ENCODE peak calls at places on chromosomes 2 and 18, in five cellular contexts. V is effector memory CD4-positive, alpha-beta T cell; I is neural progenitor cell; E is hepatocyte; M is mammary epithelial cell. R is an unnamed sample.

GRCh38 chr2:74249406-74250122 is 51.1 kb downstream of the MTHFD2 start:
- DNase-seq in V (no peak), I (no peak), E (no peak), M (no peak), R (no peak)

GRCh38 chr2:240814946-240815760 is 4.9 kb downstream of the KIF1A start:
- DNase-seq in V (no peak), I (no peak), E (no peak), M (no peak), R (no peak)

GRCh38 chr2:97774425-97774824 is 61.0 kb downstream of the ZAP70 start:
- DNase-seq in V (no peak), I (peak), E (peak), M (no peak), R (no peak)

GRCh38 chr2:237723613-237724012 is 75.0 kb upstream of the RBM44 start:
- DNase-seq in V (no peak), I (peak), E (peak), M (peak), R (peak)

GRCh38 chr2:30709516-30709915 is 97.7 kb downstream of the CAPN13 start:
- DNase-seq in V (no peak), I (no peak), E (no peak), M (no peak), R (no peak)

GRCh38 chr2:143954208-143954607 is 565.7 kb downstream of the ZEB2 start:
- DNase-seq in V (no peak), I (no peak), E (no peak), M (no peak), R (no peak)

GRCh38 chr2:76083248-76083647 is 372.5 kb upstream of the GCFC2 start:
- DNase-seq in V (no peak), I (no peak), E (no peak), M (no peak), R (no peak)

GRCh38 chr2:235048549-235048948 is 96.7 kb downstream of the SH3BP4 start:
- DNase-seq in V (no peak), I (no peak), E (no peak), M (no peak), R (no peak)

GRCh38 chr2:207117668-207118067 is 48.1 kb downstream of the KLF7 start:
- DNase-seq in V (no peak), I (no peak), E (no peak), M (no peak), R (no peak)

GRCh38 chr18:76274470-76275289 is 220.4 kb downstream of the ZNF516 start:
- DNase-seq in V (no peak), I (peak), E (peak), M (no peak), R (no peak)

DNA sequence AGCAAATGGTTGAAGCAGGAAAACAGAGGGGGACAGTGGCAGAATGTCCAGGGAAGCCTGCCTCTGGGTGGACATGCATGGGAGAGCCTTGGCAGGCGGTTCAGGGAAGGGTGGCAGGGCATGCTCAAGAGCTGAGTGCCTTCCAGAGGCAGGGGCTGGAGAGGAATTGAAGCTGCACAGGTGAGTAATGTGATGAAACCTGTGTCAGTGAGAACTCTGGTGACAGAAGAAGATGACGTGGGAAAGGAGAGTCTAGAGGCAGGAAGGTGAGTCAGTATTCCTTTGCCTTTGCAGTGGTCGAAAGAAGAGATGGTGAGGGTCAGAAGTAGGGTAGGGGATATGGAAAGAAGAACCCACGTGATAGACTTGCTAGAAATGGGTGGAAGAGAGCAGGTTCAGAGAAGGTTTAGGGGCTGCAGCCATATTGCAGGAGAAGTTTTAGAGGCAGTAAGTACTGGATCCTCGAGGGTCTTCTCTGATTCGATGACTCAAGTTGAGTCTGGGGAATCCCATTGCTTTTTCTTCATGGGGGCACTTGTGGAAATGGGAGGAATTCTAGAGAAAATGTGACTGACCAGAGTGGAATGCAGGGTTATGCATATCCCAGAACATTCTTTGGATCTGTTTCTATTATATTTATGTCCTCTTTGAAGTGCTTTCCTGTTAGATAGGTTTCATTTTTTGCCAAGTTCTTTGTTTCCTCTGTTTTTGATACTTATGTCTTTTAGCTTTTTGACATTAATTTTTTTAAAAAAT is 37.4 kb downstream of the TMEM87B start:
- DNase-seq in V (no peak), I (no peak), E (no peak), M (peak), R (no peak)
- H3K27ac ChIP-seq in V (no peak), I (no peak), E (no peak), M (no peak), R (no peak)

DNA sequence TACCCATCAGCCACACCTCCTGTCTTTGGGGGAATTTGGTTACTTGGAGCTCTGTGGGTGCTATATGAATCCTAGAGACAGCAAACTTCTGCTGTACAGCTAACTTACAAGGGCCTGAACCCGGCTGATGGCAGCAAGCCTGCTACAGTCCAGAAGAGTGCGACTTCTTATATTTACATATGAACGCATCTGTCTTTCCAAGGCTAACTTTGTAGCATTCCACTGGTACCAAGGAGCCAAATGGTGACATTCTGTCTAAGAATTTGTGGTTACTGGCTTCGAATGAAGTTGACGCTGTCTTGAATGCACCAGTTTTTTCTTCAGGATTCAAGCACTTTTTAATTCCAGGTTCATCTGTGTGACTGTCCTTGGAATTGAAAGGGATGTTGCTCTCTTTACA is 42.5 kb downstream of the THUMPD2 start:
- DNase-seq in V (no peak), I (no peak), E (no peak), M (peak), R (no peak)
- H3K27ac ChIP-seq in V (no peak), I (no peak), E (no peak), M (peak), R (no peak)

DNA sequence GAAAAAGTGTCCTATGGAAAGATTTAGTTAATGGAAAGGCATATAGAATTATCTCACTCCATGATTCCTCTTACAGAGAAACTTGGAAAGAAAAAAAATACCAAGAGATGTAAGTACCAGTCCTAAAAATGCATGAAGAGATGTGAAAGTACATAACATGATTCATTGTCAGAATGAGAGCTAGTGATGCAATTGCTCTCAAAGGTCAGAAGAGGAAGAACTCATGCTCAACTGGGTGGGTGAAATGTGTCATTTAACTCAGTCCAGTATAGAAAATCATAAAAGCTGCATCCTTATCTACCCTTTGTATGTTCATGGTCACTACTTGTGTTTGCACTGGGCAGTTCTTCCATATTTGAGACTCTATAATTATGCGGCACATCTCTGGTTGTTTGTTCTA is 300.0 kb upstream of the PIK3C3 start:
- DNase-seq in V (no peak), I (no peak), E (peak), M (no peak), R (no peak)
- H3K27ac ChIP-seq in V (no peak), I (no peak), E (no peak), M (no peak), R (no peak)

GRCh38 chr2:233915133-233915532 is 2.0 kb upstream of the TRPM8 start:
- DNase-seq in V (no peak), I (peak), E (peak), M (no peak), R (no peak)

GRCh38 chr2:233919938-233920337 is 2.8 kb downstream of the TRPM8 start:
- DNase-seq in V (no peak), I (no peak), E (no peak), M (peak), R (no peak)

GRCh38 chr2:233917146-233917545 is at the start of gene TRPM8:
- DNase-seq in V (no peak), I (peak), E (no peak), M (no peak), R (no peak)

GRCh38 chr2:233922471-233922870 is 5.3 kb downstream of the TRPM8 start:
- DNase-seq in V (no peak), I (no peak), E (no peak), M (no peak), R (no peak)

DNA sequence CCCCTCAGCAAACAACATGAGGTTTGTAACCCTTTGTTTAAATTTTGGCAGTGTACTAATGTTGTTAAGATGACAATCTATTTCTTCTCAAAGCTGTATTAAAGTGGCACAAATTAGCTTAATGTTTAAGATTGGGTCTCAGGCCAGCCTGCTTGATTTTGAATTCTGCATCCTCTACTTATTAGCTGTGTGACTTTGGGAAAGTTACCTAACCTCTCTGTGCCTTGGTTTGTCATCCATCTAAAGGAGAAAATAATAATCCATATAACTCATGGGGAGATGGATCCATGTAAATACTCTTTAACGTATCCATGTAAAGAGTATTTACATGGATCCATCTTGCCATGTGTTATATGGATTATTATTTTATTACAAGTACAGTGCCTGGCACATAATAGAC is 2.1 kb downstream of the TRPM8 start:
- DNase-seq in V (no peak), I (no peak), E (no peak), M (no peak), R (no peak)
- H3K27ac ChIP-seq in V (no peak), I (no peak), E (no peak), M (no peak), R (no peak)

GRCh38 chr2:152396763-152397162 is 61.8 kb downstream of the FMNL2 start:
- DNase-seq in V (no peak), I (no peak), E (no peak), M (no peak), R (no peak)

GRCh38 chr2:152399003-152399402 is 64.0 kb downstream of the FMNL2 start:
- DNase-seq in V (no peak), I (no peak), E (no peak), M (no peak), R (no peak)

GRCh38 chr2:152393377-152393776 is 58.4 kb downstream of the FMNL2 start:
- DNase-seq in V (no peak), I (no peak), E (no peak), M (no peak), R (no peak)

GRCh38 chr2:152395132-152396024 is 60.4 kb downstream of the FMNL2 start:
- DNase-seq in V (no peak), I (no peak), E (no peak), M (no peak), R (no peak)

GRCh38 chr2:152396051-152396511 is 61.1 kb downstream of the FMNL2 start:
- DNase-seq in V (no peak), I (no peak), E (no peak), M (no peak), R (no peak)
- H3K27ac ChIP-seq in V (no peak), I (no peak), E (no peak), M (no peak), R (no peak)

DNA sequence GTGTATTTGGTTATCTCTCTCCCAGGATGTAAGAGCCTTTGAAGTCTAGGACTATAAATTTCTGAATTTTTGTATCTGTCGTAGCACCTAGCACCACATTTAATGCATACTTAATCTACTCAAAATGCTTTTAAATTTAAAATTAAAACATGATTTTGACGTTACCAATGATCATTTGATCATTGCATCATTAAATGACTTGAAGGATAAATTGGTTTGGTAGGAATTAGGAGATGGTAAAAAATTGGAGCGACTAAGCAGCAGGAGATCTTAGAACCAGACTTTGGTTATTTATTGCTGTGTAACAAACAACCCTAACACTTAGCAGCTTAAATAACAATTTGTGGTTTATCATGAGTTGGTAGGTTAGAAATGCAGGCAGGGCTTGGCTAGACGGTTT is 84.9 kb downstream of the MYO3B start:
- DNase-seq in V (no peak), I (no peak), E (no peak), M (no peak), R (no peak)
- H3K27ac ChIP-seq in V (no peak), I (no peak), E (no peak), M (no peak), R (no peak)

GRCh38 chr18:48342125-48342524 is 67.1 kb downstream of the ZBTB7C start:
- DNase-seq in V (no peak), I (peak), E (no peak), M (no peak), R (no peak)
- H3K27ac ChIP-seq in V (no peak), I (no peak), E (no peak), M (no peak), R (no peak)

GRCh38 chr18:26549103-26549485 is 741 bp upstream of the KCTD1 start:
- DNase-seq in V (no peak), I (no peak), E (peak), M (peak), R (no peak)
- H3K27ac ChIP-seq in V (no peak), I (no peak), E (peak), M (peak), R (peak)

DNA sequence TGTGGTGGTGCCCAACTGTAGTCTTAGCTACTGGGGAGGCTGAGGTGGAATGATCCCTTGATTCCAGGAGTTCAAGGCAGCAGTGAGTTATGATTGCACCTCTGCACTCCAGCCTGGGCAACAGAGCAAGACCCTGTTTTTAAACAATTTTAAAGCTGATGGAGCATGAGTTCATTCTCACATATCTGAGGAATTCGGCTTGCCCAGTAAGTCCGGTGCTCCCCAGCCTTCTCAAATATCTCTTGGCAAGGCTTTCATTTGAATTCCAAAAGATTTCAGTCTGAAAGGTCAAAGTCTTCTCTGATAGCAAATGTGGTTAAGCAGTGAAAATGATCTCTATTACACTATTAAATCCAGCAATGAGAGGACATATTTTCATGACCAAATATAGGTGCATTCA is 27.9 kb downstream of the PIEZO2 start:
- DNase-seq in V (no peak), I (no peak), E (no peak), M (no peak), R (no peak)
- H3K27ac ChIP-seq in V (no peak), I (no peak), E (peak), M (no peak), R (no peak)

R was measured in keratinocyte.